ENCODE peak calls at places on chromosomes 4 and X, in six cellular contexts. V is activated CD8-positive, alpha-beta memory T cell treated with anti-CD3 and anti-CD28 coated beads for 48 hours; Q is activated T-helper 1 cell treated with Interleukin-2 at 50 U/mL for 16 hours; I is natural killer cell treated with Interleukin-12 subunit alpha and Interleukin-12 subunit beta and Interleukin-15 and Interleukin-18, amount 100 ng/mL, for 72 hours; B is AG10803; G is NCI-H774. N is an unnamed sample.
A peak's percentile ranks its signal among the peaks of the same experiment; 100 is the strongest.

GRCh38 chr4:163527172-163527571 is 32.7 kb downstream of the TMA16 start:
- DNase-seq in V (no peak), Q (no peak), I (no peak), B (no peak), G (no peak), N (no peak)

GRCh38 chr4:26061248-26061986 is 147.4 kb downstream of the SMIM20 start:
- DNase-seq in V (no peak), Q (no peak), I (no peak), B (no peak), G (no peak), N (no peak)

GRCh38 chrX:107894038-107894437 is 68.4 kb downstream of the MID2 start:
- DNase-seq in V (no peak), Q (no peak), I (no peak), B (peak; percentile 24), G (peak; percentile 12), N (no peak)

GRCh38 chr4:28557755-28558154 is 1697.1 kb downstream of the STIM2 start:
- DNase-seq in V (no peak), Q (no peak), I (no peak), B (peak; percentile 59), G (no peak), N (no peak)

GRCh38 chr4:184349283-184350039 is 124.9 kb downstream of the IRF2 start:
- DNase-seq in V (no peak), Q (no peak), I (no peak), B (no peak), G (no peak), N (no peak)

GRCh38 chr4:85741921-85742591 is 267.1 kb downstream of the ARHGAP24 start:
- DNase-seq in V (no peak), Q (no peak), I (no peak), B (no peak), G (no peak), N (peak; percentile 74)

GRCh38 chrX:18664947-18665346 is 7.0 kb downstream of the RS1 start:
- DNase-seq in V (no peak), Q (no peak), I (no peak), B (no peak), G (no peak), N (no peak)

GRCh38 chr4:153788419-153789276 is at the start of gene SFRP2:
- DNase-seq in V (no peak), Q (no peak), I (no peak), B (no peak), G (no peak), N (peak; percentile 58)

GRCh38 chr4:101865501-101866062 is 75.1 kb downstream of the BANK1 start:
- DNase-seq in V (no peak), Q (no peak), I (no peak), B (peak; percentile 61), G (no peak), N (no peak)

GRCh38 chrX:57752866-57753265 is 72.8 kb upstream of the NLRP2B start:
- DNase-seq in V (no peak), Q (no peak), I (no peak), B (no peak), G (no peak), N (no peak)

GRCh38 chr4:71518283-71518989 is 179.6 kb downstream of the SLC4A4 start:
- DNase-seq in V (no peak), Q (no peak), I (no peak), B (no peak), G (no peak), N (no peak)

GRCh38 chrX:21166302-21166982 is 207.8 kb upstream of the CNKSR2 start:
- DNase-seq in V (no peak), Q (no peak), I (no peak), B (peak; percentile 52), G (no peak), N (no peak)

GRCh38 chr4:189202869-189203271 is 737.8 kb upstream of the FRG1 start:
- DNase-seq in V (no peak), Q (no peak), I (no peak), B (peak; percentile 46), G (no peak), N (no peak)

GRCh38 chr4:3783691-3784306 is 17.6 kb downstream of the ADRA2C start:
- DNase-seq in V (no peak), Q (no peak), I (no peak), B (no peak), G (no peak), N (no peak)

GRCh38 chrX:130770615-130771014 is 132.4 kb downstream of the ENOX2 start:
- DNase-seq in V (no peak), Q (no peak), I (no peak), B (peak; percentile 68), G (no peak), N (no peak)

GRCh38 chr4:15262396-15262795 is 165.4 kb upstream of the C1QTNF7 start:
- DNase-seq in V (no peak), Q (no peak), I (no peak), B (no peak), G (no peak), N (no peak)

GRCh38 chrX:103356897-103357296 is 591 bp downstream of the TCEAL9 start:
- DNase-seq in V (no peak), Q (no peak), I (no peak), B (no peak), G (no peak), N (no peak)

GRCh38 chrX:50747471-50747900 is 66.5 kb downstream of the SHROOM4 start:
- DNase-seq in V (no peak), Q (no peak), I (no peak), B (peak; percentile 93), G (no peak), N (no peak)

GRCh38 chr4:79042079-79042674 is 102.9 kb upstream of the PAQR3 start:
- DNase-seq in V (no peak), Q (no peak), I (no peak), B (peak; percentile 11), G (peak; percentile 40), N (no peak)

GRCh38 chrX:7088968-7089615 is 58.4 kb upstream of the STS start:
- DNase-seq in V (no peak), Q (peak; percentile 22), I (no peak), B (no peak), G (no peak), N (no peak)

GRCh38 chrX:29295987-29296680 is 708.9 kb downstream of the IL1RAPL1 start:
- DNase-seq in V (no peak), Q (no peak), I (no peak), B (peak; percentile 2), G (no peak), N (no peak)

N was measured in sciatic nerve.